ENCODE peak calls at places on chromosomes 3 and 15, in nine cellular contexts. One of them, this sample, is unnamed.
A peak's percentile ranks its signal among the peaks of the same experiment; 100 is the strongest.

GRCh38 chr3:179713643-179714090 is 60.8 kb downstream of the USP13 start:
- DNase-seq in IMR-90: peak; percentile 92
- DNase-seq in ascending aorta: no peak
- DNase-seq in HFF-Myc: no peak
- DNase-seq in AG09319: no peak
- DNase-seq in cardiac fibroblast: peak; percentile 30
- DNase-seq in AG10803: peak; percentile 81
- DNase-seq in endothelial cell: peak; percentile 12
- DNase-seq in Calu3: no peak
- DNase-seq in this sample: no peak

GRCh38 chr15:78264304-78265136 is at the start of gene DNAJA4:
- DNase-seq in Calu3: peak; percentile 68
- DNase-seq in AG10803: peak; percentile 32
- DNase-seq in ascending aorta: no peak
- DNase-seq in IMR-90: no peak
- DNase-seq in cardiac fibroblast: peak; percentile 58
- DNase-seq in HFF-Myc: no peak
- DNase-seq in AG09319: no peak
- DNase-seq in endothelial cell: peak; percentile 51
- DNase-seq in this sample: no peak

GRCh38 chr15:50906954-50907865 is 1.3 kb upstream of the AP4E1 start:
- DNase-seq in HFF-Myc: no peak
- DNase-seq in cardiac fibroblast: no peak
- DNase-seq in Calu3: peak; percentile 24
- DNase-seq in IMR-90: peak; percentile 4
- DNase-seq in AG10803: no peak
- DNase-seq in ascending aorta: no peak
- DNase-seq in endothelial cell: no peak
- DNase-seq in AG09319: no peak
- DNase-seq in this sample: no peak

GRCh38 chr3:136305879-136306278 is 55.7 kb downstream of the PCCB start:
- DNase-seq in AG09319: peak; percentile 12
- DNase-seq in endothelial cell: no peak
- DNase-seq in AG10803: peak; percentile 52
- DNase-seq in cardiac fibroblast: no peak
- DNase-seq in IMR-90: peak; percentile 70
- DNase-seq in ascending aorta: no peak
- DNase-seq in Calu3: peak; percentile 33
- DNase-seq in HFF-Myc: peak; percentile 1
- DNase-seq in this sample: no peak

GRCh38 chr3:195859061-195859845 is 47.5 kb upstream of the MUC4 start:
- DNase-seq in Calu3: peak; percentile 78
- DNase-seq in HFF-Myc: no peak
- DNase-seq in cardiac fibroblast: peak; percentile 68
- DNase-seq in ascending aorta: peak; percentile 21
- DNase-seq in AG09319: peak; percentile 27
- DNase-seq in AG10803: peak; percentile 50
- DNase-seq in IMR-90: peak; percentile 44
- DNase-seq in endothelial cell: peak; percentile 84
- DNase-seq in this sample: peak; percentile 96

GRCh38 chr3:128112406-128112968 is 11.1 kb downstream of the RUVBL1 start:
- DNase-seq in AG10803: peak; percentile 64
- DNase-seq in HFF-Myc: peak; percentile 88
- DNase-seq in IMR-90: peak; percentile 90
- DNase-seq in Calu3: no peak
- DNase-seq in cardiac fibroblast: peak; percentile 88
- DNase-seq in ascending aorta: no peak
- DNase-seq in AG09319: peak; percentile 30
- DNase-seq in endothelial cell: no peak
- DNase-seq in this sample: no peak

GRCh38 chr3:186713499-186713898 is 3.7 kb upstream of the KNG1 start:
- DNase-seq in HFF-Myc: no peak
- DNase-seq in AG10803: no peak
- DNase-seq in endothelial cell: no peak
- DNase-seq in Calu3: no peak
- DNase-seq in cardiac fibroblast: no peak
- DNase-seq in IMR-90: no peak
- DNase-seq in ascending aorta: no peak
- DNase-seq in AG09319: no peak
- DNase-seq in this sample: no peak

GRCh38 chr3:107842940-107843339 is 247.9 kb downstream of the CD47 start:
- DNase-seq in AG09319: no peak
- DNase-seq in cardiac fibroblast: no peak
- DNase-seq in Calu3: no peak
- DNase-seq in endothelial cell: no peak
- DNase-seq in HFF-Myc: no peak
- DNase-seq in AG10803: no peak
- DNase-seq in IMR-90: no peak
- DNase-seq in ascending aorta: no peak
- DNase-seq in this sample: no peak

GRCh38 chr3:123449092-123449985 is 449 bp upstream of the ADCY5 start:
- DNase-seq in AG09319: no peak
- DNase-seq in IMR-90: peak; percentile 10
- DNase-seq in cardiac fibroblast: peak; percentile 18
- DNase-seq in endothelial cell: peak; percentile 44
- DNase-seq in HFF-Myc: no peak
- DNase-seq in ascending aorta: no peak
- DNase-seq in Calu3: peak; percentile 29
- DNase-seq in AG10803: peak; percentile 13
- DNase-seq in this sample: no peak

GRCh38 chr3:52498134-52499054 is 3.3 kb downstream of the STAB1 start:
- DNase-seq in endothelial cell: no peak
- DNase-seq in Calu3: no peak
- DNase-seq in IMR-90: peak; percentile 53
- DNase-seq in ascending aorta: peak; percentile 38
- DNase-seq in AG09319: peak; percentile 44
- DNase-seq in AG10803: peak; percentile 83
- DNase-seq in cardiac fibroblast: peak; percentile 82
- DNase-seq in HFF-Myc: no peak
- DNase-seq in this sample: no peak

GRCh38 chr3:126551066-126551838 is 7.5 kb downstream of the C3orf22 start:
- DNase-seq in HFF-Myc: no peak
- DNase-seq in ascending aorta: no peak
- DNase-seq in AG09319: no peak
- DNase-seq in AG10803: peak; percentile 26
- DNase-seq in endothelial cell: peak; percentile 1
- DNase-seq in IMR-90: no peak
- DNase-seq in cardiac fibroblast: no peak
- DNase-seq in Calu3: no peak
- DNase-seq in this sample: peak; percentile 13

GRCh38 chr15:60799885-60800728 is 321.2 kb upstream of the ICE2 start:
- DNase-seq in endothelial cell: no peak
- DNase-seq in ascending aorta: no peak
- DNase-seq in Calu3: no peak
- DNase-seq in AG09319: no peak
- DNase-seq in AG10803: peak; percentile 62
- DNase-seq in IMR-90: peak; percentile 54
- DNase-seq in cardiac fibroblast: no peak
- DNase-seq in HFF-Myc: no peak
- DNase-seq in this sample: no peak

GRCh38 chr3:103047640-103048370 is 613.0 kb downstream of the ZPLD1 start:
- DNase-seq in IMR-90: no peak
- DNase-seq in AG09319: no peak
- DNase-seq in cardiac fibroblast: no peak
- DNase-seq in ascending aorta: no peak
- DNase-seq in endothelial cell: no peak
- DNase-seq in HFF-Myc: no peak
- DNase-seq in Calu3: no peak
- DNase-seq in AG10803: no peak
- DNase-seq in this sample: no peak

DNA sequence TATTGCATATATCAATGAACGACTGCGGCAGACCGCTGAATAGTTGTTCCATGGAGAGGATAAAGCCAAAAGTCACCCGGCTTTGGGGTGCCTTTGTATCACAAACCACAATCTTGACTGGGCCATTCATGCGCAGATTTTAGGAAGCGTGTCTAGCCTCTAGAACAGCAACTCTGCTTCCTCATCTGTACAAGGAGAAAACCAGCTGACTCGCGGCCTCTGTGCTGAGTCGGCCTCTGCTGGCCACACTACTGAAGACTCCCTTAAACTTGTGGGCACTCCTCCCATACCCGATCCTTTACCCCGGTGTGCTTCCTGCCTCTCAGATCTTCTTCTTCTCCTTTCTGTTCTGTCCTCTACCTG is 872 bp downstream of the DLEC1 start:
- DNase-seq in IMR-90: peak; percentile 42
- DNase-seq in AG10803: peak; percentile 44
- DNase-seq in HFF-Myc: no peak
- DNase-seq in cardiac fibroblast: peak; percentile 58
- DNase-seq in ascending aorta: peak; percentile 59
- DNase-seq in AG09319: no peak
- DNase-seq in endothelial cell: no peak
- DNase-seq in Calu3: peak; percentile 58
- DNase-seq in this sample: no peak
- TF ChIP-seq CTCF in IMR-90: peak; percentile 29
- TF ChIP-seq CTCF in AG10803: peak; percentile 22
- TF ChIP-seq CTCF in HFF-Myc: peak; percentile 11
- TF ChIP-seq CTCF in cardiac fibroblast: peak; percentile 23
- TF ChIP-seq CTCF in ascending aorta: peak; percentile 10
- TF ChIP-seq CTCF in AG09319: peak; percentile 19
- TF ChIP-seq CTCF in endothelial cell: no peak
- TF ChIP-seq CTCF in Calu3: no peak
- TF ChIP-seq CTCF in this sample: no peak

DNA sequence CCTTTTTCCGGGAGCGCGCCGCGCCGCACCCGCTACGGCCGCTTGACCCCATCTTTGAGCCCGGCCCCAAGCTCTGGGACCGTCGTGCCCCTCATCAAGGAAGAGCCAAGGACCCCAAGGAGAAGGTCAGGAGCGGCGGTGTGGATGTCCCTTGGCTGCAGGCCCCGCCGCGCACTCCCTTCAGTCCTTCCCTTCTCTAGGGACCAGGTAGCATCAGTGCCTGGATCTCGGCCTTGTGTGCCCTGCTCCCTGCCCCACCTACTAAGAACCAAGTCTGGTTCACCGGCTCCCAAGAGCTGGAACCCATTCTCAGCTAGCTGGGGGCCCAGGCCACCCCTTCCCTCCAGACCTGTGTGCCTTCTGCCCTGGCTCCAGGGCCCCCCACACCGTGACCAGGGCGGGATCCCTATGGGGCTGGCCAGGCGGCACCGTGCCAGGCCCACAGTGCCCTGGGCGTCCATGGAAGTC is 69.3 kb upstream of the CGNL1 start:
- DNase-seq in AG09319: no peak
- DNase-seq in AG10803: no peak
- DNase-seq in Calu3: no peak
- DNase-seq in ascending aorta: no peak
- DNase-seq in endothelial cell: no peak
- DNase-seq in IMR-90: no peak
- DNase-seq in HFF-Myc: no peak
- DNase-seq in cardiac fibroblast: no peak
- DNase-seq in this sample: no peak
- TF ChIP-seq CTCF in AG09319: no peak
- TF ChIP-seq CTCF in AG10803: no peak
- TF ChIP-seq CTCF in Calu3: no peak
- TF ChIP-seq CTCF in ascending aorta: no peak
- TF ChIP-seq CTCF in endothelial cell: peak; percentile 9
- TF ChIP-seq CTCF in IMR-90: no peak
- TF ChIP-seq CTCF in HFF-Myc: no peak
- TF ChIP-seq CTCF in cardiac fibroblast: no peak
- TF ChIP-seq CTCF in this sample: no peak

DNA sequence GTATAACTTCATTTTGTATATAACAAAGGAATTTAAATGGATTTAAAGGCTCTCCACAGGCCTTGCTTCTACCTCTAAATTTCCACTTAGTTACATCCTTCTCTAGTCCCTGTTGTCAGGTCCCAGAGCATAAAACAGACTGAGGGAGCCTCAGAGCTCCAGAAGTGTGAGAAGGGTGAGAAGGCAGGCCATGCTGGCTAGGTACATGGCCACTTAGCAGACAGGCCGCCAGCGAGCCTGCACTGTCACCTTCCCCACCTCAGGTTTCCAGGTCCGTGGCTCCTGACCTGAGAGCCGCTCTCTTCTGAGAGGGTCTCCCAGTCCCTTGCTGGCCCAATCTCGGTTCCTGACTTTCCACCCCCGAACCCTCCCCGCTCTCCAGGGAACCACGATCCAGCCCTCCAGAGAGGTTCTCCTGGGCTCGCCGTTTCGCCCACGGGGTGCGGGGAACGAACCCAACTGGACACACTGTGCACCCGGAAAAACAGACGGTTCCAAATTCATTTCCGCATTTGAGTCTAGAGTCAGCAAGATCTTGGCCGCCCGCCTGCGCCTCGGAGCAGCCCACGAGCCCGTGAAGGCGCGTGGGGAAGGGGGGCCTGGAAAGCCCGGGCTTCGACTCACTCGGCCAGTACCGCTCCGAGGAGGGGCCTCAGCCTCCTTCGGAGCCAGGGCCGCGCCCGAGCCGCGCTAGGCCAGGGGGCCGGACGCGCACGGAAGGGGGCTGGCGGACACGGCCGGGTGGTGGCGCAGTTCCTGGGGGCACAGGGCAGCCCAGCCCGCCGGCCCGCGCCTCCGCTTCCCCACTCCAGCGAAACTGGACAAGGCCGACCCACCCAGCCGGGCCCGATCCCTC is 16.7 kb upstream of the SOX2 start:
- DNase-seq in AG09319: no peak
- DNase-seq in endothelial cell: peak; percentile 77
- DNase-seq in AG10803: no peak
- DNase-seq in IMR-90: no peak
- DNase-seq in HFF-Myc: no peak
- DNase-seq in cardiac fibroblast: peak; percentile 20
- DNase-seq in Calu3: peak; percentile 81
- DNase-seq in ascending aorta: no peak
- DNase-seq in this sample: no peak
- TF ChIP-seq CTCF in AG09319: no peak
- TF ChIP-seq CTCF in endothelial cell: peak; percentile 16
- TF ChIP-seq CTCF in AG10803: no peak
- TF ChIP-seq CTCF in IMR-90: no peak
- TF ChIP-seq CTCF in HFF-Myc: peak; percentile 4
- TF ChIP-seq CTCF in cardiac fibroblast: no peak
- TF ChIP-seq CTCF in Calu3: peak; percentile 48
- TF ChIP-seq CTCF in ascending aorta: no peak
- TF ChIP-seq CTCF in this sample: no peak

GRCh38 chr15:88456733-88457132 is 10.5 kb downstream of the MRPL46 start:
- DNase-seq in cardiac fibroblast: no peak
- DNase-seq in ascending aorta: no peak
- DNase-seq in HFF-Myc: no peak
- DNase-seq in AG09319: no peak
- DNase-seq in AG10803: no peak
- DNase-seq in Calu3: no peak
- DNase-seq in IMR-90: no peak
- DNase-seq in endothelial cell: no peak
- DNase-seq in this sample: no peak

GRCh38 chr15:88449581-88449980 is 17.6 kb downstream of the MRPL46 start:
- DNase-seq in Calu3: no peak
- DNase-seq in cardiac fibroblast: no peak
- DNase-seq in HFF-Myc: no peak
- DNase-seq in endothelial cell: no peak
- DNase-seq in IMR-90: no peak
- DNase-seq in AG09319: no peak
- DNase-seq in AG10803: no peak
- DNase-seq in ascending aorta: no peak
- DNase-seq in this sample: no peak

GRCh38 chr15:88450125-88450798 is 16.9 kb downstream of the MRPL46 start:
- DNase-seq in AG10803: peak; percentile 68
- DNase-seq in cardiac fibroblast: peak; percentile 71
- DNase-seq in HFF-Myc: no peak
- DNase-seq in IMR-90: peak; percentile 66
- DNase-seq in Calu3: peak; percentile 85
- DNase-seq in ascending aorta: no peak
- DNase-seq in AG09319: peak; percentile 22
- DNase-seq in endothelial cell: peak; percentile 93
- DNase-seq in this sample: peak; percentile 52

GRCh38 chr15:88454231-88454630 is 13.0 kb downstream of the MRPL46 start:
- DNase-seq in AG10803: peak; percentile 23
- DNase-seq in HFF-Myc: no peak
- DNase-seq in Calu3: no peak
- DNase-seq in AG09319: no peak
- DNase-seq in cardiac fibroblast: peak; percentile 2
- DNase-seq in ascending aorta: no peak
- DNase-seq in endothelial cell: no peak
- DNase-seq in IMR-90: peak; percentile 39
- DNase-seq in this sample: no peak

GRCh38 chr15:88454867-88455810 is 12.0 kb downstream of the MRPL46 start:
- DNase-seq in HFF-Myc: peak; percentile 53
- DNase-seq in IMR-90: peak; percentile 69
- DNase-seq in cardiac fibroblast: peak; percentile 82
- DNase-seq in ascending aorta: no peak
- DNase-seq in endothelial cell: peak; percentile 70
- DNase-seq in AG09319: peak; percentile 22
- DNase-seq in AG10803: peak; percentile 78
- DNase-seq in Calu3: peak; percentile 68
- DNase-seq in this sample: no peak
- TF ChIP-seq CTCF in HFF-Myc: peak; percentile 80
- TF ChIP-seq CTCF in IMR-90: peak; percentile 71
- TF ChIP-seq CTCF in cardiac fibroblast: peak; percentile 81
- TF ChIP-seq CTCF in ascending aorta: peak; percentile 53
- TF ChIP-seq CTCF in endothelial cell: peak; percentile 80
- TF ChIP-seq CTCF in AG09319: peak; percentile 79
- TF ChIP-seq CTCF in AG10803: peak; percentile 78
- TF ChIP-seq CTCF in Calu3: peak; percentile 66
- TF ChIP-seq CTCF in this sample: no peak